ENCODE peak calls at places on chromosomes 16 and 17, in six cellular contexts. G is sigmoid colon, X is Peyer's patch, D is transverse colon, B is stomach, K is A549. E is an unnamed sample.

GRCh38 chr16:3180445-3180878 is 7.5 kb upstream of the OR1F1 start:
- DNase-seq in G (peak), X (no peak), D (no peak), B (no peak), K (peak), E (no peak)

GRCh38 chr16:27313422-27314160 is at the start of gene IL4R:
- DNase-seq in G (peak), X (peak), D (peak), B (peak), K (peak), E (peak)

GRCh38 chr16:48347980-48348379 is 37.2 kb downstream of the SIAH1 start:
- DNase-seq in G (no peak), X (no peak), D (no peak), B (no peak), K (no peak), E (no peak)

GRCh38 chr17:7634384-7634783 is 4.4 kb downstream of the SHBG start:
- DNase-seq in G (no peak), X (no peak), D (no peak), B (no peak), K (peak), E (no peak)

GRCh38 chr16:81081007-81081406 is 4.0 kb upstream of the C16orf46 start:
- DNase-seq in G (no peak), X (no peak), D (no peak), B (no peak), K (no peak), E (no peak)

GRCh38 chr17:21303441-21304065 is 19.0 kb downstream of the MAP2K3 start:
- DNase-seq in G (peak), X (no peak), D (peak), B (no peak), K (no peak), E (no peak)

GRCh38 chr16:12215302-12216105 is 239.0 kb downstream of the SNX29 start:
- DNase-seq in G (no peak), X (peak), D (no peak), B (no peak), K (no peak), E (no peak)

GRCh38 chr17:51014129-51014528 is 106.5 kb downstream of the SPAG9 start:
- DNase-seq in G (no peak), X (no peak), D (no peak), B (no peak), K (no peak), E (no peak)

GRCh38 chr16:56689171-56689570 is 6.9 kb downstream of the MT1X start:
- DNase-seq in G (no peak), X (no peak), D (no peak), B (no peak), K (peak), E (no peak)

GRCh38 chr17:7262192-7263070 is at the start of gene CLDN7:
- DNase-seq in G (no peak), X (peak), D (peak), B (peak), K (no peak), E (no peak)

GRCh38 chr16:55645986-55646385 is 9.8 kb upstream of the SLC6A2 start:
- DNase-seq in G (no peak), X (no peak), D (no peak), B (no peak), K (no peak), E (no peak)

GRCh38 chr16:66899945-66900688 is 18.6 kb downstream of the CDH16 start:
- DNase-seq in G (peak), X (peak), D (peak), B (peak), K (peak), E (peak)

GRCh38 chr17:38881600-38882191 is 11.8 kb downstream of the LASP1 start:
- DNase-seq in G (peak), X (no peak), D (peak), B (peak), K (peak), E (no peak)

GRCh38 chr16:4661661-4662060 is 31.7 kb upstream of the NUDT16L1 start:
- DNase-seq in G (no peak), X (no peak), D (no peak), B (peak), K (no peak), E (no peak)

GRCh38 chr16:49859139-49859947 is 3.4 kb upstream of the ZNF423 start:
- DNase-seq in G (peak), X (peak), D (peak), B (no peak), K (no peak), E (no peak)

GRCh38 chr17:50831430-50832064 is 3.8 kb upstream of the WFIKKN2 start:
- DNase-seq in G (peak), X (no peak), D (no peak), B (peak), K (no peak), E (no peak)

GRCh38 chr16:78770353-78771091 is 671.1 kb downstream of the WWOX start:
- DNase-seq in G (peak), X (peak), D (peak), B (peak), K (peak), E (peak)

GRCh38 chr16:70777496-70777895 is 23.5 kb downstream of the VAC14 start:
- DNase-seq in G (no peak), X (peak), D (no peak), B (no peak), K (no peak), E (no peak)

DNA sequence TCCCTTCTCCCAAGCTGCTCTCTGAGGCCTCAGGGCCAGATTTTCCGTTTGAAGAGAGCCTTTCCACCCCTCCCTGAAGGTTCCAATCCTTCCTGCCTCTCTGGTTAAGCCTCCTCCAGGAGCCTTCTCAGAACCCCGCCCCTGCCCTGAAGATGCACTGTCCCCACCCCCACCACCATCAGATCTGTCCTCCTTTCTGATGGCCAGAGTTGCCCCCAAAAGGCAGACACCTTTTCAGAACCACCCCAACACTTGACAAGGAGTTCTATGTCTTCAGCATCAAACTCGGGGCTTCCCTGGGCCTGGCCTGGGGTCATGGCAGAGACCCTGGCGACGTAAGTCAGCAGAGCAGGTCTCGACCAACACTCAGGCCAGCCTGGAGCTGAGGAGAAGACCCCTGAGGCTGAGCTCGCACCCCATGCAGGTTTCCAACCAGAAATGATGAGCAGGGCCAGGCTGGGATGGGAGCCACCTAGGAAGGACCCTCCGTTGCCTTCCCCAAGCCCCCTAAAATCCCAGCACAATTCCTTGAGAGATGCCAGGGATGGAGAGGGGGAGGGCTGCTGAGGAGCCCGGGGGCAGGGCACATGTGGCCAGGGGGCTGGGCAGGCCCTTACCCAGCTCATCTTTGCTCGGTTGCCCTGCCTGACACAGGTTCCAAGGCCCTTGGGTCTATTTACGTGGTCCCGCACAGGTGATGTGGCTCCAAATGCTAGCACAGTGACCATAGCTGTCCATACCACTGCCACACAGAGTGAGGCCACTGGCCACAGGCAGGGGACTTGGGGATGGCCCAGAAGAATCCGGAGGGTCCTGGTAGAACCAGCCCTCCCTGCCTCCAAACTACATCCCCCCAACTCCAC is 10.3 kb upstream of the PRR29 start:
- DNase-seq in G (no peak), X (peak), D (no peak), B (no peak), K (no peak), E (no peak)
- TF ChIP-seq POLR2A in G (no peak), X (no peak), D (no peak), B (no peak), K (no peak), E (no peak)

GRCh38 chr16:68269793-68270192 is 5.5 kb downstream of the SLC7A6 start:
- DNase-seq in G (no peak), X (no peak), D (no peak), B (no peak), K (no peak), E (no peak)

GRCh38 chr16:68264128-68265077 is at the start of gene SLC7A6:
- DNase-seq in G (peak), X (peak), D (peak), B (peak), K (peak), E (peak)

GRCh38 chr16:68267612-68268405 is 3.5 kb downstream of the SLC7A6 start:
- DNase-seq in G (no peak), X (no peak), D (no peak), B (no peak), K (no peak), E (no peak)

GRCh38 chr16:68263559-68264127 is 683 bp upstream of the SLC7A6 start:
- DNase-seq in G (no peak), X (no peak), D (no peak), B (no peak), K (no peak), E (no peak)

DNA sequence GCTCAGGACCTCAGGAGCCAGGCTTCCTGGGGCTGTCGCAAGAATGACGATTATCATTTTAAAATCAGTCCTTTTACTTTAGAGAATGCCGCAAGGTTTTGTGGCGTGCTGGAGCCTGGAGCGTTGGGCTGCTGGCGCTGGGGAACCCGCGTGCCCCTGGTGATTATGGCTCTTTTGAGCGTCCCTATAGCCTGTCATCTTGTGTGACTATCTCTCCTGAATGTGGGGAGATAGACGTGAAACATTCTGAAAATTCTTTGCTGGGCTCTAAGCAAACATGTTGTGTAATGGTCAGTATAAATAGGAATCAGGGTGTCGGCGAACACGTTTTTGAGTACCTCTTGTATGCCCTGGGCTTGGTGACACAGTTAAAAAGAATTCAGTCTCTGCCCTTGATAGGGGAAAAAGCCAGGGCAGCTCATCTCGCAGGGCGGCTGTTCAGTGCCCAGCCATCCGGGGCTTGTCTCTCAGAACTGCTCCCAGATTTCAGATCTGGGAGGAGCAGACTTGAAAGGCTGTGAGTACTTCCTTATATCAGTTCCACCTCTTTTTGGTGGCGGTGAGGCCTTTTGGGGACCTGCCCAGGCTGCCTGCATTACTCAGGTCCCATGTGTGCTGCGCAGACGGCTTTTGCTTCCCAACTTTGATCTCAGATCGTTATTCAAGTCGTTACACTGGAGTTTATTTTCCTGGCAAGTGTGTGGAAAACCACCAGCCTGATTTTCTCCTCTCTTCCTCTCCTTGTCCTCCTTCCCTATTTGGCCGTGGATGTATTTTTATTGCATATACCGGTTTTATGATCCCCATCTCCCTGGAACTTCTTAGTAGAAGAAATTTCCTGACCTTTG is 976 bp downstream of the SLC7A6 start:
- DNase-seq in G (peak), X (peak), D (peak), B (peak), K (peak), E (peak)
- TF ChIP-seq POLR2A in G (no peak), X (peak), D (peak), B (no peak), K (peak), E (no peak)

GRCh38 chr17:75843577-75844529 is at the start of gene UNC13D:
- DNase-seq in G (peak), X (no peak), D (peak), B (peak), K (no peak), E (no peak)

GRCh38 chr17:75845933-75846700 is 1.9 kb upstream of the UNC13D start:
- DNase-seq in G (peak), X (peak), D (peak), B (no peak), K (no peak), E (no peak)

GRCh38 chr17:75842963-75843576 is 1.1 kb downstream of the UNC13D start:
- DNase-seq in G (no peak), X (no peak), D (no peak), B (no peak), K (no peak), E (no peak)

GRCh38 chr17:75845058-75845711 is 981 bp upstream of the UNC13D start:
- DNase-seq in G (peak), X (peak), D (peak), B (peak), K (peak), E (peak)

DNA sequence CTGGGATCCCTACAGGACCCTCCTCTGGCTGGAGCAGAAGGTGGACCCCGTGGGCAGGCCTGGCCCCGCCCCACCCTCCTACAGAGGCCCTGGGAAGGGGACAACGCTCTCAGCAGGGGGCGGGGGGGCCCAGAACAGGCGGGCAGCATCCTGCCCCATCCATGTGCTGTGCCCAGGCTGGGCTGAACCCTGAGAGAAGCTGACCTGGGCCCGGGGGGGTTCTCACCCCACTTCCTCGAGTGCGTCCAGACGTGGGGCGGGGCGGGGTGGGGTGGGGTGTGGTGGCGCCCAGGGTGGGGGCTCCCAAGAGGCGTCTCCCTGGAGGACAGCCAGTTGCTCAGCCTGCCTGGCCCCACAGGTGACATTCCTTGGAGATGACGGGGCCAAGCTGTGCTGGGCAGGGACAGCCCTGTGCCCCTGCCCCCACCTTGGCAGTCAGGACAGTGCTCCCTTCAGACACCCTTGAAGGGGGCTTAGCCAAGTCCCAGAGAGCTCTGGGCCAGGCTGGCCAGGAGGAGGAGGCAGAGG is 390 bp upstream of the UNC13D start:
- DNase-seq in G (peak), X (peak), D (peak), B (peak), K (peak), E (peak)
- TF ChIP-seq POLR2A in G (no peak), X (no peak), D (no peak), B (no peak), K (no peak), E (no peak)

DNA sequence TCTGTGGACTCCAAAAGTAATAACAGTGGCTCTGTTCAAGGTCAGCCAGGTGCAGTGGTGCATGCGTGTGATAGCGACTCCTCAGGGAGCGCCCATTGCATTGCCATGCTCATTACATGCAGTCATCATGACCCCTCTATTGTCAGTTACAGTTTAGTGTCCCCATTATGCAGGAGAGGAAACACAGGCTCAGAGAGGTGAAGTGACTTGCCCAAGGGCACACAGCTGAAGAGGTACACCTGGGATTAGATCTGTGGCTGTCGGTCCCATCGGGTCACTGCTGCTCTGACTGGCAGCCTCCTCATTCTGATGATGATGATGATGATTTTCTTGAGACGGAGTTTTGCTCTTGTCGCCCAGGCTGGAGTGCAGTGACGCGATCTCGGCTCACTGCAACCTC is 7.6 kb downstream of the LAT start:
- DNase-seq in G (no peak), X (no peak), D (no peak), B (no peak), K (no peak), E (no peak)
- TF ChIP-seq POLR2A in G (no peak), X (no peak), D (no peak), B (no peak), K (no peak), E (no peak)

DNA sequence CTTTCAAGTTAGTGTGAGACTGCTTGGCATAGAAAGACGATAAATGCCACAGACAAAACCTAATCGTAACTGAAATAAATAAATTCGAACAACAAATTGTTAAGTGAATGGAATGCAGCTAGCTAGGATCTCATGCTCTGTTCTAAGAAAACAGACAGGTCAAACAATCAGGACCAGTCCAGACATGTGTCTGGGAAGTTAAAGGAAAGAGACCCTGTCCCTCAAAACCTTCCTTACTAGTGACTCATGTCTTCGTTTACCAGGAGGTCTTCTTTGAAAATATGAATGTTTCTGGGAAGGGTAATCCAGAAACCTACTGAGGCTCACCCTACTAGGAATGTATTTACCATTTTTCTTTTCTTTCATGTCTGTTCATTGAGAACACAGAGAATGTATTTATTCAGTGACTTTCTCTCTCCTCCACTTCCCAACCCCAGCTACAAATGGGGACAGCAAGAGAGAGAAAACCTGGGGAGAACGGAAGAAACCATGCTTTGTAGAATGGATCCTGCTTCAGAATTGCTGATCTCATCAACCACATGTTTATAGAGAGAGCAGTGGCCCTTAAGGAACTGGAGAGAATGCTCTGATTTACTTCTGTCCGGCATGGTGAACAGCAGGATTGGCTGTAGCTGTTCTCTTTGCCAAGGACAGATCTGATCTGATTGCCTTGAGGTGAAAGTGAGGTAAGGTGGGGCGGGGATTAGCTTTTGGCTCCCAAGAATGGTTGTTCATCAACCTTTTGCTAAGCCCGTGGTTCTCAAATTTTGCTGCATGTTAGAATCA is 39.4 kb upstream of the DHX8 start:
- DNase-seq in G (no peak), X (no peak), D (no peak), B (no peak), K (no peak), E (no peak)
- TF ChIP-seq POLR2A in G (no peak), X (no peak), D (no peak), B (no peak), K (no peak), E (no peak)

GRCh38 chr16:19348125-19348524 is 62.6 kb downstream of the CLEC19A start:
- DNase-seq in G (no peak), X (no peak), D (no peak), B (no peak), K (no peak), E (no peak)

GRCh38 chr16:19346335-19346922 is 60.9 kb downstream of the CLEC19A start:
- DNase-seq in G (no peak), X (no peak), D (no peak), B (no peak), K (no peak), E (no peak)

GRCh38 chr16:19344980-19345379 is 59.4 kb downstream of the CLEC19A start:
- DNase-seq in G (no peak), X (no peak), D (no peak), B (no peak), K (no peak), E (no peak)

GRCh38 chr16:19348578-19349315 is 63.2 kb downstream of the CLEC19A start:
- DNase-seq in G (no peak), X (no peak), D (no peak), B (peak), K (no peak), E (peak)

GRCh38 chr16:19344224-19344801 is 58.8 kb downstream of the CLEC19A start:
- DNase-seq in G (no peak), X (no peak), D (no peak), B (no peak), K (no peak), E (no peak)
- TF ChIP-seq POLR2A in G (no peak), X (no peak), D (no peak), B (no peak), K (no peak), E (no peak)